ENCODE peak calls at places on chromosomes 16 and 17, in seven cellular contexts. One of them, this sample, is unnamed.

GRCh38 chr17:78327880-78328279 is 32.0 kb downstream of the SOCS3 start:
- DNase-seq in GM20000: no peak
- DNase-seq in left ventricle myocardium inferior: no peak
- DNase-seq in ascending aorta: no peak
- DNase-seq in H1: no peak
- DNase-seq in breast epithelium: no peak
- DNase-seq in upper lobe of right lung: no peak
- DNase-seq in this sample: no peak

GRCh38 chr17:9120471-9120870 is 99.2 kb downstream of the NTN1 start:
- DNase-seq in upper lobe of right lung: peak
- DNase-seq in left ventricle myocardium inferior: no peak
- DNase-seq in breast epithelium: no peak
- DNase-seq in ascending aorta: no peak
- DNase-seq in H1: peak
- DNase-seq in GM20000: no peak
- DNase-seq in this sample: no peak

GRCh38 chr16:15484662-15485061 is 50.3 kb downstream of the BMERB1 start:
- DNase-seq in upper lobe of right lung: no peak
- DNase-seq in left ventricle myocardium inferior: no peak
- DNase-seq in GM20000: no peak
- DNase-seq in breast epithelium: no peak
- DNase-seq in H1: no peak
- DNase-seq in ascending aorta: no peak
- DNase-seq in this sample: no peak

GRCh38 chr17:82045916-82046484 is 5.6 kb downstream of the RFNG start:
- DNase-seq in H1: no peak
- DNase-seq in breast epithelium: no peak
- DNase-seq in GM20000: no peak
- DNase-seq in left ventricle myocardium inferior: no peak
- DNase-seq in ascending aorta: no peak
- DNase-seq in upper lobe of right lung: no peak
- DNase-seq in this sample: no peak

GRCh38 chr17:35256629-35257028 is 13.8 kb downstream of the SLFN5 start:
- DNase-seq in H1: no peak
- DNase-seq in left ventricle myocardium inferior: no peak
- DNase-seq in upper lobe of right lung: no peak
- DNase-seq in GM20000: no peak
- DNase-seq in breast epithelium: no peak
- DNase-seq in ascending aorta: no peak
- DNase-seq in this sample: no peak

GRCh38 chr17:1470774-1471462 is 14.9 kb upstream of the CRK start:
- DNase-seq in breast epithelium: no peak
- DNase-seq in ascending aorta: no peak
- DNase-seq in upper lobe of right lung: no peak
- DNase-seq in H1: no peak
- DNase-seq in left ventricle myocardium inferior: no peak
- DNase-seq in GM20000: no peak
- DNase-seq in this sample: no peak

GRCh38 chr17:332023-332422 is 20.6 kb downstream of the RPH3AL start:
- DNase-seq in GM20000: no peak
- DNase-seq in left ventricle myocardium inferior: no peak
- DNase-seq in breast epithelium: no peak
- DNase-seq in upper lobe of right lung: peak
- DNase-seq in ascending aorta: no peak
- DNase-seq in H1: no peak
- DNase-seq in this sample: no peak

GRCh38 chr16:89373355-89374110 is 116.8 kb downstream of the ANKRD11 start:
- DNase-seq in GM20000: no peak
- DNase-seq in left ventricle myocardium inferior: no peak
- DNase-seq in upper lobe of right lung: no peak
- DNase-seq in ascending aorta: no peak
- DNase-seq in breast epithelium: no peak
- DNase-seq in H1: no peak
- DNase-seq in this sample: no peak

GRCh38 chr16:68355447-68356248 is 44.8 kb downstream of the PRMT7 start:
- DNase-seq in GM20000: no peak
- DNase-seq in left ventricle myocardium inferior: no peak
- DNase-seq in H1: peak
- DNase-seq in upper lobe of right lung: no peak
- DNase-seq in breast epithelium: no peak
- DNase-seq in ascending aorta: no peak
- DNase-seq in this sample: no peak

GRCh38 chr16:31182391-31182790 is 2.5 kb downstream of the FUS start:
- DNase-seq in upper lobe of right lung: no peak
- DNase-seq in GM20000: no peak
- DNase-seq in breast epithelium: no peak
- DNase-seq in H1: no peak
- DNase-seq in ascending aorta: no peak
- DNase-seq in left ventricle myocardium inferior: no peak
- DNase-seq in this sample: no peak

GRCh38 chr16:2914233-2914632 is 2.5 kb downstream of the FLYWCH1 start:
- DNase-seq in H1: no peak
- DNase-seq in left ventricle myocardium inferior: no peak
- DNase-seq in breast epithelium: no peak
- DNase-seq in ascending aorta: no peak
- DNase-seq in upper lobe of right lung: no peak
- DNase-seq in GM20000: no peak
- DNase-seq in this sample: no peak

GRCh38 chr16:82379601-82380000 is 209.6 kb upstream of the MPHOSPH6 start:
- DNase-seq in GM20000: no peak
- DNase-seq in H1: no peak
- DNase-seq in ascending aorta: no peak
- DNase-seq in breast epithelium: no peak
- DNase-seq in upper lobe of right lung: no peak
- DNase-seq in left ventricle myocardium inferior: no peak
- DNase-seq in this sample: no peak

GRCh38 chr16:28212532-28212873 is 738 bp upstream of the XPO6 start:
- DNase-seq in GM20000: no peak
- DNase-seq in breast epithelium: no peak
- DNase-seq in upper lobe of right lung: no peak
- DNase-seq in ascending aorta: no peak
- DNase-seq in H1: no peak
- DNase-seq in left ventricle myocardium inferior: no peak
- DNase-seq in this sample: no peak

GRCh38 chr16:27511657-27512056 is 38.1 kb downstream of the GTF3C1 start:
- DNase-seq in upper lobe of right lung: no peak
- DNase-seq in GM20000: no peak
- DNase-seq in left ventricle myocardium inferior: peak
- DNase-seq in H1: no peak
- DNase-seq in breast epithelium: no peak
- DNase-seq in ascending aorta: no peak
- DNase-seq in this sample: no peak

GRCh38 chr17:8707591-8708453 is 36.8 kb downstream of the CCDC42 start:
- DNase-seq in breast epithelium: no peak
- DNase-seq in upper lobe of right lung: no peak
- DNase-seq in GM20000: no peak
- DNase-seq in H1: no peak
- DNase-seq in left ventricle myocardium inferior: no peak
- DNase-seq in ascending aorta: no peak
- DNase-seq in this sample: no peak

GRCh38 chr16:88913870-88914269 is 47.4 kb upstream of the PABPN1L start:
- DNase-seq in ascending aorta: no peak
- DNase-seq in GM20000: no peak
- DNase-seq in upper lobe of right lung: no peak
- DNase-seq in left ventricle myocardium inferior: no peak
- DNase-seq in breast epithelium: no peak
- DNase-seq in H1: no peak
- DNase-seq in this sample: no peak

GRCh38 chr16:76705883-76706282 is 428.7 kb downstream of the CNTNAP4 start:
- DNase-seq in GM20000: no peak
- DNase-seq in ascending aorta: no peak
- DNase-seq in H1: no peak
- DNase-seq in breast epithelium: no peak
- DNase-seq in left ventricle myocardium inferior: no peak
- DNase-seq in upper lobe of right lung: no peak
- DNase-seq in this sample: no peak

GRCh38 chr16:87956169-87956770 is 5.0 kb downstream of the BANP start:
- DNase-seq in upper lobe of right lung: no peak
- DNase-seq in left ventricle myocardium inferior: peak
- DNase-seq in H1: no peak
- DNase-seq in GM20000: peak
- DNase-seq in breast epithelium: no peak
- DNase-seq in ascending aorta: no peak
- DNase-seq in this sample: no peak

GRCh38 chr17:41965694-41966375 is 760 bp upstream of the CNP start:
- DNase-seq in breast epithelium: peak
- DNase-seq in GM20000: peak
- DNase-seq in upper lobe of right lung: peak
- DNase-seq in ascending aorta: no peak
- DNase-seq in left ventricle myocardium inferior: peak
- DNase-seq in H1: peak
- DNase-seq in this sample: peak

GRCh38 chr17:41967141-41967920 is 736 bp downstream of the CNP start:
- DNase-seq in upper lobe of right lung: no peak
- DNase-seq in H1: peak
- DNase-seq in ascending aorta: no peak
- DNase-seq in breast epithelium: no peak
- DNase-seq in left ventricle myocardium inferior: peak
- DNase-seq in GM20000: no peak
- DNase-seq in this sample: no peak

GRCh38 chr17:41968676-41969075 is 2.1 kb downstream of the CNP start:
- DNase-seq in upper lobe of right lung: no peak
- DNase-seq in breast epithelium: no peak
- DNase-seq in GM20000: no peak
- DNase-seq in H1: no peak
- DNase-seq in ascending aorta: no peak
- DNase-seq in left ventricle myocardium inferior: no peak
- DNase-seq in this sample: no peak

GRCh38 chr17:41967921-41968578 is 1.5 kb downstream of the CNP start:
- DNase-seq in breast epithelium: no peak
- DNase-seq in GM20000: no peak
- DNase-seq in ascending aorta: no peak
- DNase-seq in upper lobe of right lung: no peak
- DNase-seq in H1: no peak
- DNase-seq in left ventricle myocardium inferior: no peak
- DNase-seq in this sample: no peak

GRCh38 chr17:41966453-41967140 is at the start of gene CNP:
- DNase-seq in ascending aorta: peak
- DNase-seq in breast epithelium: peak
- DNase-seq in GM20000: peak
- DNase-seq in upper lobe of right lung: peak
- DNase-seq in left ventricle myocardium inferior: peak
- DNase-seq in H1: peak
- DNase-seq in this sample: peak
- TF ChIP-seq CTCF in ascending aorta: no peak
- TF ChIP-seq CTCF in breast epithelium: no peak
- TF ChIP-seq CTCF in GM20000: no peak
- TF ChIP-seq CTCF in upper lobe of right lung: no peak
- TF ChIP-seq CTCF in left ventricle myocardium inferior: no peak
- TF ChIP-seq CTCF in H1: no peak
- TF ChIP-seq CTCF in this sample: no peak

DNA sequence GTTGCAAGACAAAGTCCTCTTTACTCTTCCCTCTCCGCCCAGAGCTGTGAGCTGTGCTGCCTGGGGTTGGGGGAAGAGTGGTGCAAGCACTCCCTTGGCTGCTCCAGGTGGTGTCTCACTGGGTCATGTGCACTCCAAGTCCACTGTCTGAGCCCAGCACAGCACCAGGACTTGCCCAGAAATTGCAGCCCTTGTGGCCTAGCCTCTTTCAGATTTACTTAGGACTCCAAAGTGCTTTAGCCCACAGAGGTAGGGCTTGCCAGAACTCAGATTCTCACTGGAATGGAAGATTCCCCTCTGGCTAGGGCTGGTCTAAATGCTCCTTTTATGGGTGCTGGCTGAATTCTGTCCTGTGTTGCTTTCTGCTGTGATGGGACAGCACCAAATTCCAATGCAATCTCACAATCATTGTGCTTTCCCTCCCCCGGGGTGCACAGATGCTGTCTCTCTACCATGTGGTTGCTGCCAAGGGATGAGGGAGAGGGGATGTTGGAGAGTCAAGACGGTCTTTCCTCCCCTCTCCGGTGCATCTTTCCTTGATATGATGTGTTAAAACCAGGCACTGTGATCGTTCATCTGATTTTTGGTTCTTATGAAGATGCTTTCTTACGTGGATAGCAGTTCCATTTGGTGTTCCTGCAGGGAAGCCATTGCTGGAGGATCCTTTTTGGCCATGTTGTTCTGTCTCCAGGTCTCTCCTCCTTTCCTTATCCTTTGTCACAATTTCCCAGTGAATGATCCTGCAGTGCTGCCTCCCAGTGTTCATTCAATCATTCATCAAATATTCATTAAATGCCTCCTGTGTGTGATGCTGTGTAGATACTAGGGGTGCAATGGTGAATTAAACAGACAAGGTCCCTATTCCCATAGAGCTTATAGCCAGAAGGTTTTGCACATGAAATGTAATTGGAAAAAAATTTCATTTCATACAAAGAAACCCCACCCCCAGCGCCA is 216.3 kb downstream of the SPECC1 start:
- DNase-seq in GM20000: no peak
- DNase-seq in left ventricle myocardium inferior: no peak
- DNase-seq in breast epithelium: no peak
- DNase-seq in upper lobe of right lung: no peak
- DNase-seq in H1: peak
- DNase-seq in ascending aorta: no peak
- DNase-seq in this sample: no peak
- TF ChIP-seq CTCF in GM20000: no peak
- TF ChIP-seq CTCF in left ventricle myocardium inferior: no peak
- TF ChIP-seq CTCF in breast epithelium: no peak
- TF ChIP-seq CTCF in upper lobe of right lung: no peak
- TF ChIP-seq CTCF in H1: peak
- TF ChIP-seq CTCF in ascending aorta: no peak
- TF ChIP-seq CTCF in this sample: no peak

GRCh38 chr16:72859581-72859980 is 188.3 kb downstream of the ZFHX3 start:
- DNase-seq in GM20000: no peak
- DNase-seq in ascending aorta: no peak
- DNase-seq in left ventricle myocardium inferior: no peak
- DNase-seq in upper lobe of right lung: no peak
- DNase-seq in breast epithelium: no peak
- DNase-seq in H1: no peak
- DNase-seq in this sample: no peak

GRCh38 chr16:72858611-72859493 is 189.1 kb downstream of the ZFHX3 start:
- DNase-seq in H1: no peak
- DNase-seq in ascending aorta: peak
- DNase-seq in breast epithelium: no peak
- DNase-seq in upper lobe of right lung: peak
- DNase-seq in left ventricle myocardium inferior: no peak
- DNase-seq in GM20000: no peak
- DNase-seq in this sample: no peak

GRCh38 chr16:72854537-72854936 is 193.4 kb downstream of the ZFHX3 start:
- DNase-seq in H1: no peak
- DNase-seq in GM20000: no peak
- DNase-seq in left ventricle myocardium inferior: no peak
- DNase-seq in upper lobe of right lung: peak
- DNase-seq in breast epithelium: no peak
- DNase-seq in ascending aorta: no peak
- DNase-seq in this sample: no peak

GRCh38 chr16:72857841-72858594 is 189.9 kb downstream of the ZFHX3 start:
- DNase-seq in upper lobe of right lung: peak
- DNase-seq in ascending aorta: no peak
- DNase-seq in breast epithelium: no peak
- DNase-seq in GM20000: no peak
- DNase-seq in H1: no peak
- DNase-seq in left ventricle myocardium inferior: no peak
- DNase-seq in this sample: no peak

GRCh38 chr16:72856797-72857196 is 191.1 kb downstream of the ZFHX3 start:
- DNase-seq in left ventricle myocardium inferior: no peak
- DNase-seq in upper lobe of right lung: peak
- DNase-seq in GM20000: peak
- DNase-seq in ascending aorta: no peak
- DNase-seq in H1: peak
- DNase-seq in breast epithelium: no peak
- DNase-seq in this sample: no peak
- TF ChIP-seq CTCF in left ventricle myocardium inferior: peak
- TF ChIP-seq CTCF in upper lobe of right lung: peak
- TF ChIP-seq CTCF in GM20000: peak
- TF ChIP-seq CTCF in ascending aorta: peak
- TF ChIP-seq CTCF in H1: peak
- TF ChIP-seq CTCF in breast epithelium: no peak
- TF ChIP-seq CTCF in this sample: peak

GRCh38 chr17:41773190-41773588 is 13.3 kb downstream of the JUP start:
- DNase-seq in upper lobe of right lung: peak
- DNase-seq in GM20000: no peak
- DNase-seq in left ventricle myocardium inferior: peak
- DNase-seq in H1: peak
- DNase-seq in breast epithelium: peak
- DNase-seq in ascending aorta: peak
- DNase-seq in this sample: no peak
- TF ChIP-seq CTCF in upper lobe of right lung: no peak
- TF ChIP-seq CTCF in GM20000: no peak
- TF ChIP-seq CTCF in left ventricle myocardium inferior: no peak
- TF ChIP-seq CTCF in H1: no peak
- TF ChIP-seq CTCF in breast epithelium: no peak
- TF ChIP-seq CTCF in ascending aorta: no peak
- TF ChIP-seq CTCF in this sample: no peak

This sample was measured in type B pancreatic cell.